ENCODE peak calls at places on chromosome 7, in nine cellular contexts. P is SK-MEL-5, R is GM12892, T is osteocyte, D is progenitor cell of endocrine pancreas, K is skeletal muscle cell, S is NCI-H460, X is sigmoid colon, Y is T-helper 1 cell. O is an unnamed sample.
A peak's percentile ranks its signal among the peaks of the same experiment; 100 is the strongest.

GRCh38 chr7:130881091-130881798 is 147.2 kb upstream of the KLF14 start:
- DNase-seq in D (no peak), T (no peak), S (no peak), K (no peak), Y (no peak), R (no peak), P (peak; percentile 52), X (no peak), O (peak; percentile 91)

GRCh38 chr7:159030490-159031134 is 114.1 kb downstream of the VIPR2 start:
- DNase-seq in S (no peak), R (no peak), T (peak; percentile 84), X (peak; percentile 83), P (no peak), D (peak; percentile 65), Y (no peak), K (no peak), O (no peak)

GRCh38 chr7:16399265-16399801 is 22.0 kb downstream of the CRPPA start:
- DNase-seq in S (no peak), P (peak; percentile 38), K (no peak), Y (no peak), T (no peak), D (no peak), X (no peak), R (no peak), O (no peak)

GRCh38 chr7:36037121-36037662 is 115.9 kb upstream of the EEPD1 start:
- DNase-seq in P (peak; percentile 87), X (no peak), D (no peak), Y (no peak), R (no peak), K (peak; percentile 59), T (no peak), S (no peak), O (peak; percentile 98)

GRCh38 chr7:95335093-95335492 is 10.8 kb upstream of the PON1 start:
- DNase-seq in S (no peak), T (no peak), P (peak; percentile 51), Y (no peak), R (no peak), D (no peak), K (peak; percentile 57), X (no peak), O (peak; percentile 76)

GRCh38 chr7:117010375-117011133 is 57.3 kb downstream of the ST7 start:
- DNase-seq in R (no peak), P (no peak), D (no peak), S (no peak), X (no peak), Y (no peak), T (no peak), K (no peak), O (no peak)

GRCh38 chr7:102874166-102874829 is 38.5 kb upstream of the LRRC17 start:
- DNase-seq in P (peak; percentile 49), Y (no peak), D (no peak), K (no peak), R (peak; percentile 11), T (no peak), S (peak; percentile 78), X (no peak), O (peak; percentile 93)

GRCh38 chr7:84847790-84848189 is 339.1 kb downstream of the SEMA3D start:
- DNase-seq in T (no peak), R (no peak), P (no peak), X (no peak), Y (no peak), D (no peak), S (no peak), K (no peak), O (no peak)

GRCh38 chr7:41984888-41985287 is 252.1 kb downstream of the GLI3 start:
- DNase-seq in X (no peak), S (no peak), T (no peak), P (no peak), R (no peak), K (no peak), Y (no peak), D (no peak), O (peak; percentile 48)

GRCh38 chr7:5296015-5296621 is 13.4 kb downstream of the SLC29A4 start:
- DNase-seq in S (no peak), P (no peak), X (no peak), T (no peak), Y (no peak), K (no peak), R (no peak), D (no peak), O (no peak)

GRCh38 chr7:26858735-26859134 is 5.7 kb downstream of the SKAP2 start:
- DNase-seq in P (no peak), X (no peak), S (no peak), D (no peak), T (no peak), R (no peak), K (no peak), Y (no peak), O (no peak)

GRCh38 chr7:155705656-155706360 is 61.3 kb downstream of the RBM33 start:
- DNase-seq in R (no peak), D (no peak), Y (no peak), P (no peak), X (no peak), K (no peak), S (no peak), T (no peak), O (no peak)

GRCh38 chr7:77538186-77538907 is 1.3 kb downstream of the PTPN12 start:
- DNase-seq in D (peak; percentile 18), S (peak; percentile 96), P (peak; percentile 98), X (peak; percentile 95), K (peak; percentile 88), T (peak; percentile 88), R (no peak), Y (no peak), O (peak; percentile 96)

GRCh38 chr7:147651601-147652000 is 939.0 kb upstream of the C7orf33 start:
- DNase-seq in T (no peak), X (no peak), Y (no peak), P (no peak), R (no peak), K (no peak), S (no peak), D (no peak), O (no peak)

GRCh38 chr7:157475601-157476000 is 138.8 kb downstream of the DNAJB6 start:
- DNase-seq in Y (no peak), S (no peak), K (no peak), R (no peak), T (peak; percentile 57), P (no peak), X (peak; percentile 28), D (no peak), O (no peak)

GRCh38 chr7:26197153-26198115 is 3.1 kb downstream of the HNRNPA2B1 start:
- DNase-seq in D (no peak), R (no peak), Y (no peak), T (no peak), P (no peak), S (no peak), K (no peak), X (no peak), O (no peak)

GRCh38 chr7:40800771-40801170 is 666.0 kb downstream of the SUGCT start:
- DNase-seq in T (no peak), X (no peak), D (no peak), S (no peak), R (no peak), K (no peak), P (no peak), Y (no peak), O (no peak)

GRCh38 chr7:112192236-112193154 is 13.7 kb downstream of the DOCK4 start:
- DNase-seq in Y (no peak), T (no peak), S (no peak), K (peak; percentile 31), D (no peak), X (no peak), R (no peak), P (no peak), O (peak; percentile 64)

GRCh38 chr7:55548295-55548731 is 24.0 kb downstream of the VOPP1 start:
- DNase-seq in T (no peak), Y (no peak), K (no peak), S (no peak), X (no peak), R (no peak), D (no peak), P (peak; percentile 54), O (peak; percentile 83)

GRCh38 chr7:84674236-84674913 is 479.8 kb upstream of the SEMA3A start:
- DNase-seq in X (no peak), T (no peak), S (no peak), D (no peak), Y (no peak), P (peak; percentile 26), R (no peak), K (no peak), O (no peak)

GRCh38 chr7:155643804-155644177 is 670 bp upstream of the RBM33 start:
- DNase-seq in R (no peak), D (no peak), Y (no peak), P (no peak), S (no peak), T (no peak), K (no peak), X (no peak), O (no peak)

GRCh38 chr7:44985033-44985695 is 6.3 kb upstream of the MYO1G start:
- DNase-seq in D (no peak), P (no peak), S (no peak), Y (no peak), R (no peak), K (no peak), X (no peak), T (no peak), O (no peak)

GRCh38 chr7:28536259-28536658 is 123.9 kb downstream of the CREB5 start:
- DNase-seq in T (no peak), Y (no peak), R (no peak), D (no peak), S (peak; percentile 9), P (peak; percentile 78), X (peak; percentile 75), K (peak; percentile 44), O (no peak)

GRCh38 chr7:92953657-92954056 is 117.3 kb upstream of the CDK6 start:
- DNase-seq in K (no peak), S (no peak), D (no peak), R (no peak), T (no peak), X (no peak), Y (no peak), P (no peak), O (no peak)

GRCh38 chr7:102410918-102411317 is 14.8 kb downstream of the PRKRIP1 start:
- DNase-seq in K (no peak), T (no peak), Y (no peak), X (no peak), P (no peak), R (no peak), D (no peak), S (no peak), O (no peak)

GRCh38 chr7:22921386-22922086 is 92.4 kb downstream of the HYCC1 start:
- DNase-seq in R (no peak), Y (no peak), K (no peak), T (no peak), X (no peak), D (no peak), P (no peak), S (no peak), O (no peak)

GRCh38 chr7:130543611-130544010 is 51.7 kb downstream of the MEST start:
- DNase-seq in K (no peak), T (no peak), R (no peak), S (no peak), D (no peak), Y (no peak), P (no peak), X (no peak), O (no peak)

GRCh38 chr7:157482011-157482410 is 145.2 kb downstream of the DNAJB6 start:
- DNase-seq in T (no peak), D (no peak), Y (no peak), P (no peak), K (no peak), R (no peak), X (no peak), S (no peak), O (no peak)

GRCh38 chr7:132932321-132933075 is 149.4 kb downstream of the CHCHD3 start:
- DNase-seq in K (no peak), S (no peak), R (no peak), P (no peak), T (no peak), Y (no peak), D (no peak), X (no peak), O (no peak)

GRCh38 chr7:102978280-102978679 is 65.5 kb downstream of the LRRC17 start:
- DNase-seq in D (no peak), R (no peak), X (no peak), T (no peak), Y (no peak), P (no peak), K (peak; percentile 42), S (peak; percentile 50), O (no peak)

GRCh38 chr7:148790327-148790726 is 91.6 kb downstream of the CUL1 start:
- DNase-seq in D (no peak), K (no peak), Y (no peak), X (no peak), S (no peak), T (no peak), P (no peak), R (no peak), O (no peak)

O was measured in COLO829.